ENCODE peak calls at places on chromosomes 12 and 14, in ten cellular contexts. One of them, this sample, is unnamed.
A peak's percentile ranks its signal among the peaks of the same experiment; 100 is the strongest.

GRCh38 chr12:131164096-131164872 is 210.6 kb downstream of the ADGRD1 start:
- DNase-seq in CD8-positive, alpha-beta T cell: no peak
- DNase-seq in glutamatergic neuron: no peak
- DNase-seq in glomerular endothelial cell: no peak
- DNase-seq in amygdala: no peak
- DNase-seq in nephron progenitor cell: no peak
- DNase-seq in A549: no peak
- DNase-seq in fibroblast of the conjunctiva: no peak
- DNase-seq in mucosa of descending colon: no peak
- DNase-seq in activated T-helper 1 cell treated with Interleukin-2 at 50 U/mL for 16 hours: no peak
- DNase-seq in this sample: no peak

GRCh38 chr14:52327374-52328226 is 13.5 kb downstream of the PTGER2 start:
- DNase-seq in activated T-helper 1 cell treated with Interleukin-2 at 50 U/mL for 16 hours: no peak
- DNase-seq in mucosa of descending colon: no peak
- DNase-seq in A549: no peak
- DNase-seq in glutamatergic neuron: no peak
- DNase-seq in glomerular endothelial cell: no peak
- DNase-seq in CD8-positive, alpha-beta T cell: no peak
- DNase-seq in amygdala: no peak
- DNase-seq in nephron progenitor cell: no peak
- DNase-seq in fibroblast of the conjunctiva: no peak
- DNase-seq in this sample: no peak

GRCh38 chr14:30034049-30034635 is 106.5 kb upstream of the PRKD1 start:
- DNase-seq in glomerular endothelial cell: no peak
- DNase-seq in activated T-helper 1 cell treated with Interleukin-2 at 50 U/mL for 16 hours: no peak
- DNase-seq in A549: no peak
- DNase-seq in glutamatergic neuron: no peak
- DNase-seq in mucosa of descending colon: no peak
- DNase-seq in nephron progenitor cell: no peak
- DNase-seq in CD8-positive, alpha-beta T cell: no peak
- DNase-seq in fibroblast of the conjunctiva: no peak
- DNase-seq in amygdala: no peak
- DNase-seq in this sample: no peak

GRCh38 chr12:57611116-57611809 is at the start of gene ARHGEF25:
- DNase-seq in nephron progenitor cell: peak; percentile 83
- DNase-seq in glutamatergic neuron: peak; percentile 93
- DNase-seq in fibroblast of the conjunctiva: no peak
- DNase-seq in A549: peak; percentile 84
- DNase-seq in amygdala: no peak
- DNase-seq in activated T-helper 1 cell treated with Interleukin-2 at 50 U/mL for 16 hours: no peak
- DNase-seq in CD8-positive, alpha-beta T cell: peak; percentile 46
- DNase-seq in glomerular endothelial cell: no peak
- DNase-seq in mucosa of descending colon: peak; percentile 72
- DNase-seq in this sample: peak; percentile 95

GRCh38 chr12:3418609-3419469 is 72.2 kb upstream of the PRMT8 start:
- DNase-seq in A549: no peak
- DNase-seq in amygdala: no peak
- DNase-seq in activated T-helper 1 cell treated with Interleukin-2 at 50 U/mL for 16 hours: no peak
- DNase-seq in fibroblast of the conjunctiva: no peak
- DNase-seq in glomerular endothelial cell: no peak
- DNase-seq in mucosa of descending colon: peak; percentile 45
- DNase-seq in glutamatergic neuron: no peak
- DNase-seq in CD8-positive, alpha-beta T cell: no peak
- DNase-seq in nephron progenitor cell: no peak
- DNase-seq in this sample: no peak

GRCh38 chr12:34607520-34608195 is 585.4 kb downstream of the ALG10 start:
- DNase-seq in nephron progenitor cell: no peak
- DNase-seq in activated T-helper 1 cell treated with Interleukin-2 at 50 U/mL for 16 hours: no peak
- DNase-seq in glutamatergic neuron: no peak
- DNase-seq in glomerular endothelial cell: no peak
- DNase-seq in CD8-positive, alpha-beta T cell: no peak
- DNase-seq in mucosa of descending colon: peak; percentile 14
- DNase-seq in A549: no peak
- DNase-seq in fibroblast of the conjunctiva: no peak
- DNase-seq in amygdala: no peak
- DNase-seq in this sample: peak; percentile 14

GRCh38 chr14:77988966-77989365 is 181.2 kb upstream of the NRXN3 start:
- DNase-seq in activated T-helper 1 cell treated with Interleukin-2 at 50 U/mL for 16 hours: no peak
- DNase-seq in amygdala: peak; percentile 76
- DNase-seq in glomerular endothelial cell: no peak
- DNase-seq in fibroblast of the conjunctiva: peak; percentile 43
- DNase-seq in A549: no peak
- DNase-seq in mucosa of descending colon: no peak
- DNase-seq in nephron progenitor cell: no peak
- DNase-seq in glutamatergic neuron: peak; percentile 59
- DNase-seq in CD8-positive, alpha-beta T cell: no peak
- DNase-seq in this sample: no peak

GRCh38 chr14:104383088-104383805 is 196.3 kb upstream of the C14orf180 start:
- DNase-seq in A549: no peak
- DNase-seq in glomerular endothelial cell: no peak
- DNase-seq in activated T-helper 1 cell treated with Interleukin-2 at 50 U/mL for 16 hours: no peak
- DNase-seq in fibroblast of the conjunctiva: no peak
- DNase-seq in mucosa of descending colon: no peak
- DNase-seq in nephron progenitor cell: no peak
- DNase-seq in amygdala: no peak
- DNase-seq in CD8-positive, alpha-beta T cell: no peak
- DNase-seq in glutamatergic neuron: peak; percentile 17
- DNase-seq in this sample: peak; percentile 72

GRCh38 chr12:95200128-95200973 is 16.9 kb downstream of the FGD6 start:
- DNase-seq in nephron progenitor cell: no peak
- DNase-seq in fibroblast of the conjunctiva: no peak
- DNase-seq in CD8-positive, alpha-beta T cell: no peak
- DNase-seq in glomerular endothelial cell: no peak
- DNase-seq in A549: no peak
- DNase-seq in amygdala: no peak
- DNase-seq in activated T-helper 1 cell treated with Interleukin-2 at 50 U/mL for 16 hours: no peak
- DNase-seq in glutamatergic neuron: no peak
- DNase-seq in mucosa of descending colon: no peak
- DNase-seq in this sample: no peak

GRCh38 chr12:110073049-110073831 is 24.9 kb upstream of the C12orf76 start:
- DNase-seq in A549: no peak
- DNase-seq in CD8-positive, alpha-beta T cell: peak; percentile 6
- DNase-seq in fibroblast of the conjunctiva: no peak
- DNase-seq in mucosa of descending colon: peak; percentile 38
- DNase-seq in activated T-helper 1 cell treated with Interleukin-2 at 50 U/mL for 16 hours: no peak
- DNase-seq in glutamatergic neuron: no peak
- DNase-seq in nephron progenitor cell: no peak
- DNase-seq in amygdala: peak; percentile 93
- DNase-seq in glomerular endothelial cell: no peak
- DNase-seq in this sample: no peak